ENCODE peak calls at places on chromosomes 12 and 14, in nine cellular contexts. A is left ventricle myocardium inferior; F is RWPE1; K is kidney glomerular epithelial cell; X is CD8-positive, alpha-beta T cell; Y is right lobe of liver; J is amniotic stem cell; U is retina; W is fibroblast of lung. I is an unnamed sample.

GRCh38 chr12:40693503-40693863 is 1.2 kb downstream of the CNTN1 start:
- DNase-seq in A (no peak), K (no peak), W (no peak), Y (no peak), F (peak), U (peak), X (no peak), J (no peak), I (no peak)

GRCh38 chr12:57759360-57759980 is 4.6 kb downstream of the MARCHF9 start:
- DNase-seq in W (peak), F (no peak), X (peak), K (no peak), Y (no peak), J (no peak), U (no peak), A (no peak), I (no peak)

GRCh38 chr12:70043490-70044138 is 199.6 kb upstream of the CNOT2 start:
- DNase-seq in U (no peak), F (no peak), K (no peak), W (peak), J (no peak), Y (peak), A (no peak), X (no peak), I (no peak)

GRCh38 chr12:76250256-76250655 is 98.0 kb downstream of the BBS10 start:
- DNase-seq in X (no peak), A (no peak), W (peak), J (no peak), K (no peak), U (no peak), F (no peak), Y (no peak), I (no peak)

GRCh38 chr12:109888179-109889020 is 8.1 kb upstream of the GLTP start:
- DNase-seq in J (peak), Y (no peak), U (no peak), F (peak), W (peak), X (no peak), A (no peak), K (no peak), I (no peak)

GRCh38 chr14:81727243-81727642 is 193.6 kb upstream of the SEL1L start:
- DNase-seq in K (peak), A (no peak), F (no peak), U (no peak), W (peak), Y (peak), X (no peak), J (no peak), I (no peak)

GRCh38 chr12:47773062-47773857 is at the start of gene SLC48A1:
- DNase-seq in K (no peak), X (peak), W (peak), U (peak), F (peak), A (peak), J (peak), Y (peak), I (peak)

GRCh38 chr12:3168775-3169221 is 91.6 kb downstream of the TSPAN9 start:
- DNase-seq in W (peak), U (no peak), J (peak), X (no peak), A (no peak), Y (no peak), F (peak), K (peak), I (no peak)

GRCh38 chr14:67622675-67623074 is 3.0 kb downstream of the ARG2 start:
- DNase-seq in Y (no peak), A (no peak), U (no peak), F (peak), K (peak), X (no peak), J (peak), W (peak), I (no peak)

GRCh38 chr12:126667340-126667739 is 1599.6 kb upstream of the TMEM132C start:
- DNase-seq in F (peak), W (peak), X (no peak), Y (no peak), U (no peak), J (no peak), A (no peak), K (no peak), I (no peak)

I was measured in cardiac septum.